ENCODE peak calls at places on chromosomes 5 and 9, in five cellular contexts. One of them, this sample, is unnamed.

GRCh38 chr5:33824516-33825195 is 67.1 kb downstream of the ADAMTS12 start:
- DNase-seq in HCT116: no peak
- DNase-seq in GM12878: peak; percentile 43
- DNase-seq in SK-N-SH: no peak
- DNase-seq in HepG2: no peak
- DNase-seq in this sample: no peak

GRCh38 chr9:15086096-15087030 is 176.1 kb upstream of the FREM1 start:
- DNase-seq in HCT116: no peak
- DNase-seq in GM12878: no peak
- DNase-seq in SK-N-SH: no peak
- DNase-seq in HepG2: no peak
- DNase-seq in this sample: no peak

GRCh38 chr5:163580516-163580915 is 75.1 kb downstream of the MAT2B start:
- DNase-seq in HCT116: no peak
- DNase-seq in GM12878: no peak
- DNase-seq in SK-N-SH: no peak
- DNase-seq in HepG2: no peak
- DNase-seq in this sample: no peak

GRCh38 chr5:66442951-66443445 is 153.2 kb upstream of the MAST4 start:
- DNase-seq in HCT116: no peak
- DNase-seq in GM12878: no peak
- DNase-seq in SK-N-SH: peak; percentile 44
- DNase-seq in HepG2: no peak
- DNase-seq in this sample: no peak

GRCh38 chr9:16864741-16865434 is 5.6 kb downstream of the BNC2 start:
- DNase-seq in HCT116: no peak
- DNase-seq in GM12878: no peak
- DNase-seq in SK-N-SH: no peak
- DNase-seq in HepG2: no peak
- DNase-seq in this sample: no peak

GRCh38 chr9:15332939-15333338 is 25.9 kb upstream of the TTC39B start:
- DNase-seq in HCT116: no peak
- DNase-seq in GM12878: no peak
- DNase-seq in SK-N-SH: no peak
- DNase-seq in HepG2: no peak
- DNase-seq in this sample: no peak

GRCh38 chr5:3056901-3057300 is 305.4 kb upstream of the IRX2 start:
- DNase-seq in HCT116: no peak
- DNase-seq in GM12878: no peak
- DNase-seq in SK-N-SH: no peak
- DNase-seq in HepG2: no peak
- DNase-seq in this sample: no peak

GRCh38 chr5:14131855-14132503 is 11.2 kb upstream of the TRIO start:
- DNase-seq in HCT116: no peak
- DNase-seq in GM12878: no peak
- DNase-seq in SK-N-SH: no peak
- DNase-seq in HepG2: peak; percentile 28
- DNase-seq in this sample: no peak

GRCh38 chr5:76402251-76402879 is 720 bp upstream of the IQGAP2 start:
- DNase-seq in HCT116: no peak
- DNase-seq in GM12878: peak; percentile 85
- DNase-seq in SK-N-SH: peak; percentile 64
- DNase-seq in HepG2: peak; percentile 58
- DNase-seq in this sample: peak; percentile 88

GRCh38 chr9:36772449-36773370 is 200.0 kb downstream of the MELK start:
- DNase-seq in HCT116: no peak
- DNase-seq in GM12878: no peak
- DNase-seq in SK-N-SH: no peak
- DNase-seq in HepG2: no peak
- DNase-seq in this sample: no peak

GRCh38 chr9:111691686-111692329 is 30.4 kb downstream of the GNG10 start:
- DNase-seq in HCT116: peak; percentile 24
- DNase-seq in GM12878: no peak
- DNase-seq in SK-N-SH: peak; percentile 39
- DNase-seq in HepG2: peak; percentile 52
- DNase-seq in this sample: no peak

GRCh38 chr5:74285876-74286275 is 354.7 kb downstream of the ENC1 start:
- DNase-seq in HCT116: no peak
- DNase-seq in GM12878: no peak
- DNase-seq in SK-N-SH: no peak
- DNase-seq in HepG2: no peak
- DNase-seq in this sample: no peak

GRCh38 chr9:12775373-12775962 is 648 bp downstream of the LURAP1L start:
- DNase-seq in HCT116: no peak
- DNase-seq in GM12878: no peak
- DNase-seq in SK-N-SH: peak; percentile 69
- DNase-seq in HepG2: no peak
- DNase-seq in this sample: peak; percentile 3

GRCh38 chr5:76789991-76790571 is 28.7 kb upstream of the F2RL1 start:
- DNase-seq in HCT116: no peak
- DNase-seq in GM12878: no peak
- DNase-seq in SK-N-SH: no peak
- DNase-seq in HepG2: no peak
- DNase-seq in this sample: no peak

GRCh38 chr5:148729182-148729581 is 74.9 kb upstream of the HTR4 start:
- DNase-seq in HCT116: no peak
- DNase-seq in GM12878: no peak
- DNase-seq in SK-N-SH: peak; percentile 12
- DNase-seq in HepG2: no peak
- DNase-seq in this sample: peak; percentile 33

GRCh38 chr5:157459715-157460599 is at the start of gene NIPAL4:
- DNase-seq in HCT116: no peak
- DNase-seq in GM12878: no peak
- DNase-seq in SK-N-SH: peak; percentile 77
- DNase-seq in HepG2: no peak
- DNase-seq in this sample: no peak

GRCh38 chr9:35882265-35882848 is 12.2 kb upstream of the OR13J1 start:
- DNase-seq in HCT116: peak; percentile 71
- DNase-seq in GM12878: peak; percentile 20
- DNase-seq in SK-N-SH: peak; percentile 83
- DNase-seq in HepG2: peak; percentile 62
- DNase-seq in this sample: peak; percentile 70

GRCh38 chr9:133425049-133425632 is 3.0 kb downstream of the ADAMTS13 start:
- DNase-seq in HCT116: no peak
- DNase-seq in GM12878: no peak
- DNase-seq in SK-N-SH: no peak
- DNase-seq in HepG2: no peak
- DNase-seq in this sample: no peak

GRCh38 chr5:129766798-129767197 is 18.9 kb downstream of the MINAR2 start:
- DNase-seq in HCT116: no peak
- DNase-seq in GM12878: no peak
- DNase-seq in SK-N-SH: no peak
- DNase-seq in HepG2: no peak
- DNase-seq in this sample: no peak

GRCh38 chr5:169753795-169754194 is 116.7 kb downstream of the DOCK2 start:
- DNase-seq in HCT116: no peak
- DNase-seq in GM12878: no peak
- DNase-seq in SK-N-SH: no peak
- DNase-seq in HepG2: no peak
- DNase-seq in this sample: no peak

GRCh38 chr5:43619911-43620310 is 16.9 kb downstream of the NNT start:
- DNase-seq in HCT116: no peak
- DNase-seq in GM12878: no peak
- DNase-seq in SK-N-SH: no peak
- DNase-seq in HepG2: no peak
- DNase-seq in this sample: no peak

GRCh38 chr5:81125959-81126358 is 107.2 kb upstream of the CKMT2 start:
- DNase-seq in HCT116: no peak
- DNase-seq in GM12878: no peak
- DNase-seq in SK-N-SH: no peak
- DNase-seq in HepG2: peak; percentile 2
- DNase-seq in this sample: no peak

GRCh38 chr5:178988436-178989220 is 6.5 kb downstream of the GRM6 start:
- DNase-seq in HCT116: no peak
- DNase-seq in GM12878: no peak
- DNase-seq in SK-N-SH: no peak
- DNase-seq in HepG2: no peak
- DNase-seq in this sample: no peak

GRCh38 chr5:147223343-147223742 is 11.5 kb upstream of the STK32A start:
- DNase-seq in HCT116: no peak
- DNase-seq in GM12878: no peak
- DNase-seq in SK-N-SH: no peak
- DNase-seq in HepG2: no peak
- DNase-seq in this sample: no peak

GRCh38 chr5:45385321-45386058 is 310.7 kb downstream of the HCN1 start:
- DNase-seq in HCT116: peak; percentile 90
- DNase-seq in GM12878: no peak
- DNase-seq in SK-N-SH: no peak
- DNase-seq in HepG2: no peak
- DNase-seq in this sample: no peak

GRCh38 chr9:6686396-6686795 is 40.9 kb upstream of the GLDC start:
- DNase-seq in HCT116: no peak
- DNase-seq in GM12878: no peak
- DNase-seq in SK-N-SH: no peak
- DNase-seq in HepG2: peak; percentile 44
- DNase-seq in this sample: no peak

GRCh38 chr9:79917417-79917816 is 345.7 kb downstream of the TLE4 start:
- DNase-seq in HCT116: no peak
- DNase-seq in GM12878: no peak
- DNase-seq in SK-N-SH: no peak
- DNase-seq in HepG2: no peak
- DNase-seq in this sample: no peak

GRCh38 chr5:159345336-159345735 is 15.0 kb upstream of the IL12B start:
- DNase-seq in HCT116: no peak
- DNase-seq in GM12878: no peak
- DNase-seq in SK-N-SH: no peak
- DNase-seq in HepG2: no peak
- DNase-seq in this sample: no peak

GRCh38 chr5:126096442-126096841 is 326.8 kb upstream of the GRAMD2B start:
- DNase-seq in HCT116: no peak
- DNase-seq in GM12878: no peak
- DNase-seq in SK-N-SH: no peak
- DNase-seq in HepG2: no peak
- DNase-seq in this sample: no peak

GRCh38 chr9:33044677-33045282 is 19.7 kb downstream of the DNAJA1 start:
- DNase-seq in HCT116: no peak
- DNase-seq in GM12878: no peak
- DNase-seq in SK-N-SH: peak; percentile 64
- DNase-seq in HepG2: no peak
- DNase-seq in this sample: no peak

GRCh38 chr9:134138292-134138691 is 2.4 kb downstream of the WDR5 start:
- DNase-seq in HCT116: no peak
- DNase-seq in GM12878: no peak
- DNase-seq in SK-N-SH: no peak
- DNase-seq in HepG2: no peak
- DNase-seq in this sample: no peak

GRCh38 chr9:119365291-119366027 is 3.8 kb downstream of the BRINP1 start:
- DNase-seq in HCT116: no peak
- DNase-seq in GM12878: no peak
- DNase-seq in SK-N-SH: peak; percentile 69
- DNase-seq in HepG2: peak; percentile 6
- DNase-seq in this sample: peak; percentile 14

GRCh38 chr9:91720313-91720712 is 229.7 kb downstream of the ROR2 start:
- DNase-seq in HCT116: no peak
- DNase-seq in GM12878: no peak
- DNase-seq in SK-N-SH: no peak
- DNase-seq in HepG2: no peak
- DNase-seq in this sample: no peak

GRCh38 chr9:15372385-15373200 is 50.1 kb upstream of the SNAPC3 start:
- DNase-seq in HCT116: no peak
- DNase-seq in GM12878: no peak
- DNase-seq in SK-N-SH: no peak
- DNase-seq in HepG2: no peak
- DNase-seq in this sample: no peak

GRCh38 chr9:113221800-113222481 is 597 bp downstream of the SLC31A1 start:
- DNase-seq in HCT116: no peak
- DNase-seq in GM12878: no peak
- DNase-seq in SK-N-SH: peak; percentile 22
- DNase-seq in HepG2: peak; percentile 15
- DNase-seq in this sample: peak; percentile 17

GRCh38 chr9:98971915-98972223 is 28.2 kb downstream of the COL15A1 start:
- DNase-seq in HCT116: no peak
- DNase-seq in GM12878: no peak
- DNase-seq in SK-N-SH: no peak
- DNase-seq in HepG2: no peak
- DNase-seq in this sample: peak; percentile 23
- TF ChIP-seq ZBTB33 in HCT116: no peak
- TF ChIP-seq ZBTB33 in GM12878: no peak
- TF ChIP-seq ZBTB33 in SK-N-SH: no peak
- TF ChIP-seq ZBTB33 in HepG2: no peak
- TF ChIP-seq ZBTB33 in this sample: no peak

GRCh38 chr5:103428923-103429322 is 133.7 kb downstream of the NUDT12 start:
- DNase-seq in HCT116: no peak
- DNase-seq in GM12878: no peak
- DNase-seq in SK-N-SH: no peak
- DNase-seq in HepG2: no peak
- DNase-seq in this sample: no peak

GRCh38 chr5:103427326-103427725 is 135.3 kb downstream of the NUDT12 start:
- DNase-seq in HCT116: no peak
- DNase-seq in GM12878: no peak
- DNase-seq in SK-N-SH: no peak
- DNase-seq in HepG2: no peak
- DNase-seq in this sample: no peak

GRCh38 chr5:103425686-103426454 is 136.7 kb downstream of the NUDT12 start:
- DNase-seq in HCT116: no peak
- DNase-seq in GM12878: no peak
- DNase-seq in SK-N-SH: no peak
- DNase-seq in HepG2: no peak
- DNase-seq in this sample: no peak

GRCh38 chr5:103424453-103425205 is 138.0 kb downstream of the NUDT12 start:
- DNase-seq in HCT116: no peak
- DNase-seq in GM12878: no peak
- DNase-seq in SK-N-SH: no peak
- DNase-seq in HepG2: no peak
- DNase-seq in this sample: no peak

GRCh38 chr5:103428411-103428871 is 134.1 kb downstream of the NUDT12 start:
- DNase-seq in HCT116: no peak
- DNase-seq in GM12878: no peak
- DNase-seq in SK-N-SH: no peak
- DNase-seq in HepG2: peak; percentile 27
- DNase-seq in this sample: no peak
- TF ChIP-seq ZBTB33 in HCT116: no peak
- TF ChIP-seq ZBTB33 in GM12878: no peak
- TF ChIP-seq ZBTB33 in SK-N-SH: no peak
- TF ChIP-seq ZBTB33 in HepG2: no peak
- TF ChIP-seq ZBTB33 in this sample: no peak

GRCh38 chr9:76686756-76687155 is 77.5 kb upstream of the PCA3 start:
- DNase-seq in HCT116: no peak
- DNase-seq in GM12878: no peak
- DNase-seq in SK-N-SH: no peak
- DNase-seq in HepG2: no peak
- DNase-seq in this sample: no peak
- TF ChIP-seq ZBTB33 in HCT116: no peak
- TF ChIP-seq ZBTB33 in GM12878: no peak
- TF ChIP-seq ZBTB33 in SK-N-SH: no peak
- TF ChIP-seq ZBTB33 in HepG2: no peak
- TF ChIP-seq ZBTB33 in this sample: no peak

DNA sequence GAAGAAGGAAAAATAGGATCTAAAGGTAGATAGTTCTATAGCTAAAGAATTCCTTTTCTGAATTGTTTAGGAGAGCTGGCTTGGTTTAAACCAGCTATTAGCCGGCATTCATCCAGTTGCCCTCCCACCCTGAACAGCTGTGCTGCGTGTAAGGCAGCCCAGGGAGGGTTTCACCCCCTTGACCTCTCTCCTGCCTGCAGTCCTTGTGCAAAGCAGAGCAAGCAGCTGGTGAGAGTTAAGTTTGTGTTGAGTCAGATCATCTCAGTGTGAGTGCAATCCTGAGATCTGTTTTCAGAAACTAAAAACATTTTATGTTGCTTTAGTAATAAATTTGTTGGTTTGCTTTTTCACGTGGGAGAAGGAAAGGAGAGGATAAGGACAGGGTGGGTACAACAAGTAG is 13.0 kb downstream of the SLC25A25 start:
- DNase-seq in HCT116: no peak
- DNase-seq in GM12878: no peak
- DNase-seq in SK-N-SH: peak; percentile 44
- DNase-seq in HepG2: no peak
- DNase-seq in this sample: peak; percentile 58
- TF ChIP-seq ZBTB33 in HCT116: no peak
- TF ChIP-seq ZBTB33 in GM12878: no peak
- TF ChIP-seq ZBTB33 in SK-N-SH: no peak
- TF ChIP-seq ZBTB33 in HepG2: no peak
- TF ChIP-seq ZBTB33 in this sample: no peak

This sample was measured in K562.